ENCODE peak calls at places on chromosomes 4 and X, in four cellular contexts. G is left ventricle myocardium inferior, J is upper lobe of right lung, X is OCI-LY7. B is an unnamed sample.

GRCh38 chr4:156820931-156821330 is 150.7 kb downstream of the PDGFC start:
- DNase-seq in G (no peak), J (no peak), X (no peak), B (no peak)

GRCh38 chr4:110475881-110476818 is at the start of gene ENPEP:
- DNase-seq in G (peak; percentile 46), J (no peak), X (no peak), B (no peak)

GRCh38 chrX:20515841-20516461 is 249.2 kb upstream of the RPS6KA3 start:
- DNase-seq in G (no peak), J (no peak), X (no peak), B (peak; percentile 14)

GRCh38 chrX:65392284-65392683 is 142.3 kb downstream of the LAS1L start:
- DNase-seq in G (no peak), J (no peak), X (no peak), B (no peak)

GRCh38 chrX:41823402-41823801 is 99.4 kb downstream of the GPR82 start:
- DNase-seq in G (no peak), J (no peak), X (no peak), B (no peak)

GRCh38 chr4:52932586-52933482 is 70.7 kb downstream of the RASL11B start:
- DNase-seq in G (no peak), J (no peak), X (no peak), B (no peak)

GRCh38 chr4:35228318-35228717 is 1016.0 kb downstream of the ARAP2 start:
- DNase-seq in G (no peak), J (no peak), X (no peak), B (no peak)

GRCh38 chrX:4944767-4945166 is 1231.3 kb upstream of the PRKX start:
- DNase-seq in G (no peak), J (no peak), X (no peak), B (no peak)

GRCh38 chrX:2226906-2227656 is 273.7 kb downstream of the DHRSX start:
- DNase-seq in G (no peak), J (no peak), X (no peak), B (no peak)

GRCh38 chrX:151973851-151974335 is 583 bp downstream of the GABRE start:
- DNase-seq in G (peak; percentile 37), J (peak; percentile 74), X (no peak), B (no peak)

GRCh38 chr4:81499840-81500239 is 28.1 kb upstream of the RASGEF1B start:
- DNase-seq in G (no peak), J (no peak), X (no peak), B (no peak)

GRCh38 chr4:64756016-64756415 is 346.8 kb upstream of the TECRL start:
- DNase-seq in G (no peak), J (no peak), X (no peak), B (no peak)

GRCh38 chr4:24856586-24856985 is 56.3 kb downstream of the CCDC149 start:
- DNase-seq in G (no peak), J (no peak), X (no peak), B (no peak)

GRCh38 chrX:53125506-53125905 is 31.6 kb downstream of the KANTR start:
- DNase-seq in G (no peak), J (no peak), X (no peak), B (no peak)

GRCh38 chr4:88582493-88582892 is 9.8 kb upstream of the HERC3 start:
- DNase-seq in G (no peak), J (no peak), X (no peak), B (no peak)

GRCh38 chr4:10457255-10457801 is at the start of gene ZNF518B:
- DNase-seq in G (peak; percentile 60), J (peak; percentile 87), X (peak; percentile 78), B (peak; percentile 84)

GRCh38 chrX:16215660-16216059 is 48.4 kb downstream of the MAGEB17 start:
- DNase-seq in G (no peak), J (no peak), X (no peak), B (no peak)

GRCh38 chr4:112296949-112297483 is at the start of gene ALPK1:
- DNase-seq in G (no peak), J (no peak), X (peak; percentile 81), B (no peak)

GRCh38 chrX:139204903-139205667 is 325.5 kb upstream of the F9 start:
- DNase-seq in G (peak; percentile 18), J (peak; percentile 45), X (no peak), B (no peak)

GRCh38 chr4:86769794-86770193 is 79.4 kb downstream of the SLC10A6 start:
- DNase-seq in G (no peak), J (no peak), X (no peak), B (no peak)

GRCh38 chrX:21770631-21771321 is 12.9 kb upstream of the SMPX start:
- DNase-seq in G (no peak), J (no peak), X (no peak), B (no peak)

GRCh38 chr4:83582289-83582756 is 46.4 kb downstream of the GPAT3 start:
- DNase-seq in G (no peak), J (no peak), X (peak; percentile 58), B (no peak)

GRCh38 chrX:38929966-38930421 is 128.7 kb downstream of the MID1IP1 start:
- DNase-seq in G (no peak), J (no peak), X (no peak), B (no peak)

DNA sequence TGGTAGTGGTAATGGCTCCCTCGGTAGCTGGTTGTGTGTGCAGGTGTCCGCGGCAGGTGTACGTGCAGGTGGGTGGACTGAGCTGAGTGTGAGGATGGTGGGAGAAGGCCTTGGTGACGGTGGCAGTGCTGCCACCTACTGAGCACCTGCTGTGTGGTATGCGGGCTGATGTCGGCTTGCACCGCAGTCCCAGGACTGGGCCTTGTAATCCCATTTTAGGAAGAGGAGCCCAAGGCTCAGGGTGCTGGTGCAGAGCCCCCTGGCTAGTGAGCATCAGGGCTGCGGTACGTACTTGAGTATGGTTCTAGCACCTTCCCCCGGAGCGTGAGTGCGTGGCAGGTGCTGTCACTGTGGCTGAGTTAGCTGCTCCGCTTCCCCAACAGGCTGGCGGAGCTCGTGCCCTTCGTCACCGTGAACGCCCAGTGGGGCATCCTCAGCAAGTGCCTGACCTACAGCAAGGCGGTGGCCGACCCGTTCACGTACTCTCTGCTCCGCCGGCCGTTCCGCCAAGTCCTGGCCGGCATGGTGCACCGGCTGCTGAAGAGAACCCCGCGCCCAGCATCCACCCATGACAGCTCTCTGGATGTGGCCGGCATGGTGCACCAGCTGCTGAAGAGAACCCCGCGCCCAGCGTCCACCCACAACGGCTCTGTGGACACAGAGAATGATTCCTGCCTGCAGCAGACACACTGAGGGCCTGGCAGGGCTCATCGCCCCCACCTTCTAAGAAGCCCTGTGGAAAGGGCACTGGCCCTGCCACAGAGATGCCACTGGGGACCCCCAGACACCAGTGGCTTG is 5.7 kb upstream of the CPZ start:
- DNase-seq in G (no peak), J (peak; percentile 49), X (peak; percentile 11), B (no peak)
- TF ChIP-seq CTCF in G (no peak), J (no peak), X (peak; percentile 65), B (no peak)

GRCh38 chr4:36753048-36753447 is 471.6 kb downstream of the DTHD1 start:
- DNase-seq in G (no peak), J (no peak), X (no peak), B (no peak)

DNA sequence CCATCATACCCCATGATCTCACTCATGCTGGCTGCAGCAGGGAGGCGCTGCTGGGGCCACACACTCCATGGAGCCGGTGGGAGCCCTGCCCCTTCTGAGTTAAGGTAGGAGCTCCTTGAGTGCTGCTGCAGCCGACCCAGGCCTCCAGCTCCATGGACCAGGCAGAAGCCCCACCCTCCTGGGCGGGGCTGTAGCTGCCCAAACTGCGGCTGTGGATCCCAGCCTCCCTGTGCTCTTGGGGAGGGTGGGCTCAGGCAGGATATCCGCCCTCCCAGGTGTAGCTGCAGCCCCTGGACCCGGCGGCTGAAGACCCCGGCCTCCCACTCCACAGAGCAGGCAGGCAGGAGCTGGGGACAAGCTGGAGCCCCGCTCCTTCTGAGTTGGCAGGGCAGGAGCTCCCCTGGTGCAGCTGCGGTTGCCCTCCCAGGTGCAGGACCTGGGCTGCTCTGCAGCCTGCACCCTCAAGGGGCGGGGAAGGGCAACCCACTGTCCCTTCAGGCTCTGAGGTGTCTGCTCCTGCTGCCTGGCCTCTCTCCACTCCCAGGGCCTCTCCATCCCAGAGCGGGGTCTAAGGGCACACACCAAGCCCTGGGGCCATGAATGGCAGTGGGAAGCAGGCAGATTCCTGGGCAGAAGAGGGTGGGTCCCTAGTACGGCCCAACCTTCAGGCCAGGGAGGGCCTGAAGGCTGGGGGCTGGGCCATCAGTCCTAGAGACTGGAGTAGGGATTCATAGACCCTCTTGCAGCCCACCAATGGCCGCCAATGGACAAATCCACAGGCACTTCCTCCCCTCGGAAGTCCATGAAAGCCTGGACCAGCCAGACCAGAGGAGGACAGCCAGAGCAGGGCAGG is 466.1 kb downstream of the DTHD1 start:
- DNase-seq in G (no peak), J (no peak), X (no peak), B (no peak)
- TF ChIP-seq CTCF in G (no peak), J (no peak), X (no peak), B (no peak)

GRCh38 chr4:22713841-22714240 is 21.1 kb downstream of the GBA3 start:
- DNase-seq in G (no peak), J (no peak), X (no peak), B (no peak)
- TF ChIP-seq CTCF in G (no peak), J (no peak), X (no peak), B (no peak)

DNA sequence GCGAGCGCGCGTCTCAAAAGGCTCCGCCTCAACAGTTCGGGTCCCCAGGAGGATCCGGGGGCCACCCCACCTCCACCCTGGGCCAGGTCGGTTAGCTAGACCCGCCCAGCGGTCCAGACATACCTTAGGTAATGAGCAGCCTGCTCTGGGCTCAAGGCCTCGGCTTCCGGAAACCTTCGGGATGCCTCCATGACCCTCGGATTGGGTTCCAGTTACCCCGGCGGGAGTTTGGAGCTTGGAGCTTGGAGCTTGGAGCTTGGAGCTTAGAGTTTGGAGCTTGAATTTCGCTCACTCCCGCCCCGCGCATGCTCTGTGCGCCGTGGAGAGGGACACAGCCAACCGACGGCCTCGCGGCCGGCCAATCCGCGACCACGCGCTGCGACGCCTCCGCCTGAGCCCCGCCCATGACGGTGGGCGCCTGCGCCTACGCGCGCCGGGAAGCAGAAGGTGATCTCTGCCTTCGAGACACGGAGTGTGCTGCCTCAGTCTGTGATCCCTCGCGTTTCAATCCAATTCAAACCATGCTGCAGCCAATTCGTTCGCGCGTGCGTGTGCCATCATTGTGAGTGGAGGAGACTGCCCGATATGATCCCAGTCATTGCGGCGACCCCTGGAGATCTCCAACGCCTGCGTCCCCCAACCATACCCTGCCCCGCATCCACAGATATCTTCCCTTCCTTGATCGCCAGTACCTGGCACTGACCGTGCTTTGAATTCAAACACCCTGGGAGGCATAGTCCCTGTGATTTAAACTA is at the start of gene ERCC6L:
- DNase-seq in G (peak; percentile 85), J (peak; percentile 93), X (peak; percentile 86), B (peak; percentile 75)
- TF ChIP-seq CTCF in G (no peak), J (no peak), X (no peak), B (no peak)

DNA sequence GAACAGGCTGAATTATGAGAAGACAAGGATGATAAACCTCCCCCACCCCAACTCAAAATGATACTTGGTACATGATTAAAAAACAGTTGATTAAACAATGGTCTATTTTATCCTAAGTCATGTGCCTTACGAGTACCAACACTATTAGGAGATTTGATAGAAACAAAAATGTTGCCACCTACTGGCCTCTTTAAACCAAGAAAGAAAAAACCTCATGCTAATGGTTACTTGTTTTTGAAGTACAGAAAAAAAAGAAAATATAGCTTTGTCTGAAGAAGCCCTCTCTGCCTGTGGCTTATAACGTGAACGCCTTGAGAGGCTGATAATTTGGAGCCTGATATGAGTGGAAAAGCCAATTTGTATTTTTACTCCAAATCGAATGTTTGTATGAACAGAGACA is 538.2 kb downstream of the DMD start:
- DNase-seq in G (no peak), J (no peak), X (peak; percentile 30), B (no peak)
- TF ChIP-seq CTCF in G (no peak), J (no peak), X (peak; percentile 66), B (no peak)

GRCh38 chr4:67892905-67893304 is 9.1 kb upstream of the TMPRSS11D start:
- DNase-seq in G (no peak), J (no peak), X (no peak), B (no peak)
- TF ChIP-seq CTCF in G (no peak), J (no peak), X (no peak), B (no peak)